ENCODE peak calls at places on chromosomes 7 and 10, in five cellular contexts. G is stimulated activated CD8-positive, alpha-beta memory T cell treated with anti-CD3 and anti-CD28 coated beads, Interleukin-15, amount 100 ng/mL, for 24 hours; N is heart left ventricle; L is NCI-H226; O is astrocyte of the cerebellum. U is an unnamed sample.

GRCh38 chr10:121236621-121237020 is 361.6 kb downstream of the FGFR2 start:
- DNase-seq in G (no peak), N (no peak), L (no peak), O (no peak), U (no peak)

GRCh38 chr7:123627859-123628258 is 26.2 kb downstream of the ASB15 start:
- DNase-seq in G (no peak), N (no peak), L (no peak), O (no peak), U (no peak)

GRCh38 chr7:138338361-138338760 is 121.7 kb upstream of the TRIM24 start:
- DNase-seq in G (no peak), N (peak), L (peak), O (peak), U (no peak)

GRCh38 chr7:45417268-45417667 is 156.9 kb upstream of the ADCY1 start:
- DNase-seq in G (no peak), N (no peak), L (no peak), O (no peak), U (no peak)

GRCh38 chr7:142817506-142817905 is 37.4 kb upstream of the EPHB6 start:
- DNase-seq in G (no peak), N (no peak), L (peak), O (no peak), U (no peak)

GRCh38 chr10:19788075-19788686 is 28.1 kb upstream of the PLXDC2 start:
- DNase-seq in G (no peak), N (no peak), L (peak), O (peak), U (peak)

GRCh38 chr7:108094933-108095710 is 35.0 kb downstream of the LAMB4 start:
- DNase-seq in G (no peak), N (peak), L (peak), O (peak), U (peak)

GRCh38 chr7:50667338-50667737 is 102.1 kb upstream of the DDC start:
- DNase-seq in G (no peak), N (no peak), L (no peak), O (no peak), U (no peak)

GRCh38 chr7:158541330-158542010 is 46.2 kb downstream of the PTPRN2 start:
- DNase-seq in G (no peak), N (peak), L (no peak), O (no peak), U (peak)

GRCh38 chr10:79298403-79299244 is 48.6 kb upstream of the PPIF start:
- DNase-seq in G (no peak), N (peak), L (peak), O (peak), U (no peak)

GRCh38 chr7:73369622-73370021 is 41.7 kb downstream of the FKBP6 start:
- DNase-seq in G (no peak), N (no peak), L (no peak), O (no peak), U (no peak)

GRCh38 chr10:93568105-93568390 is 1.6 kb downstream of the FFAR4 start:
- DNase-seq in G (no peak), N (no peak), L (no peak), O (no peak), U (no peak)

GRCh38 chr10:59991117-59991516 is 84.8 kb upstream of the CCDC6 start:
- DNase-seq in G (no peak), N (no peak), L (no peak), O (no peak), U (no peak)

GRCh38 chr7:158957507-158957900 is 101.1 kb downstream of the DYNC2I1 start:
- DNase-seq in G (no peak), N (no peak), L (no peak), O (no peak), U (peak)

GRCh38 chr10:78450807-78451485 is 417.3 kb downstream of the RPS24 start:
- DNase-seq in G (no peak), N (no peak), L (no peak), O (no peak), U (no peak)

GRCh38 chr10:103839867-103840746 is 15.3 kb downstream of the SH3PXD2A start:
- DNase-seq in G (no peak), N (peak), L (no peak), O (no peak), U (no peak)

GRCh38 chr7:141427134-141427533 is 124.1 kb upstream of the AGK start:
- DNase-seq in G (no peak), N (no peak), L (no peak), O (no peak), U (no peak)

GRCh38 chr7:104976966-104977636 is 36.9 kb upstream of the KMT2E start:
- DNase-seq in G (no peak), N (no peak), L (no peak), O (no peak), U (peak)

GRCh38 chr7:157368955-157369354 is 32.2 kb downstream of the DNAJB6 start:
- DNase-seq in G (no peak), N (no peak), L (no peak), O (no peak), U (no peak)

GRCh38 chr7:35003679-35004278 is 33.5 kb downstream of the DPY19L1 start:
- DNase-seq in G (no peak), N (peak), L (peak), O (peak), U (peak)

GRCh38 chr10:64091889-64092288 is 570.7 kb downstream of the REEP3 start:
- DNase-seq in G (no peak), N (no peak), L (no peak), O (no peak), U (peak)

GRCh38 chr7:105399043-105399725 is 10.5 kb upstream of the SRPK2 start:
- DNase-seq in G (no peak), N (no peak), L (no peak), O (peak), U (peak)

GRCh38 chr10:43205681-43206390 is 61.0 kb downstream of the RASGEF1A start:
- DNase-seq in G (no peak), N (peak), L (no peak), O (no peak), U (no peak)

GRCh38 chr10:13417459-13418126 is 69.5 kb upstream of the SEPHS1 start:
- DNase-seq in G (no peak), N (no peak), L (peak), O (no peak), U (no peak)

GRCh38 chr7:90763108-90763507 is 167.0 kb downstream of the CDK14 start:
- DNase-seq in G (no peak), N (no peak), L (no peak), O (no peak), U (no peak)

GRCh38 chr10:4683137-4683536 is 142.9 kb upstream of the AKR1E2 start:
- DNase-seq in G (no peak), N (no peak), L (no peak), O (no peak), U (no peak)

GRCh38 chr10:73762915-73763314 is 18.7 kb downstream of the SEC24C start:
- DNase-seq in G (no peak), N (no peak), L (peak), O (no peak), U (no peak)

GRCh38 chr10:96502561-96503267 is 11.0 kb downstream of the TLL2 start:
- DNase-seq in G (no peak), N (no peak), L (no peak), O (no peak), U (no peak)

GRCh38 chr7:28647076-28647421 is 234.7 kb downstream of the CREB5 start:
- DNase-seq in G (no peak), N (no peak), L (no peak), O (no peak), U (no peak)

GRCh38 chr10:3481000-3481335 is 304.0 kb downstream of the KLF6 start:
- DNase-seq in G (no peak), N (no peak), L (no peak), O (no peak), U (no peak)

GRCh38 chr10:42574336-42574735 is 64.0 kb downstream of the ZNF33B start:
- DNase-seq in G (no peak), N (no peak), L (no peak), O (no peak), U (no peak)

GRCh38 chr10:88113232-88113631 is 249.8 kb downstream of the PTEN start:
- DNase-seq in G (no peak), N (peak), L (no peak), O (no peak), U (no peak)

GRCh38 chr10:131678171-131678570 is 222.6 kb upstream of the PPP2R2D start:
- DNase-seq in G (no peak), N (no peak), L (no peak), O (no peak), U (no peak)

GRCh38 chr10:35933491-35933890 is 291.4 kb upstream of the FZD8 start:
- DNase-seq in G (no peak), N (no peak), L (no peak), O (no peak), U (no peak)

GRCh38 chr7:30922596-30922995 is 10.9 kb downstream of the AQP1 start:
- DNase-seq in G (no peak), N (peak), L (no peak), O (no peak), U (no peak)

GRCh38 chr10:21334891-21335696 is 190.4 kb downstream of the SKIDA1 start:
- DNase-seq in G (no peak), N (peak), L (peak), O (peak), U (no peak)

GRCh38 chr7:100706672-100707311 is 871 bp downstream of the POP7 start:
- DNase-seq in G (no peak), N (no peak), L (no peak), O (no peak), U (peak)